ENCODE peak calls at places on chromosomes 2 and 18, in four cellular contexts. F is CD8-positive, alpha-beta T cell; V is AG20443; U is upper lobe of right lung. L is an unnamed sample.

GRCh38 chr2:27020337-27020948 is 12.3 kb upstream of the TMEM214 start:
- DNase-seq in F (no peak), V (no peak), U (no peak), L (no peak)

GRCh38 chr2:189072036-189072435 is 97.9 kb downstream of the COL3A1 start:
- DNase-seq in F (no peak), V (no peak), U (no peak), L (no peak)

GRCh38 chr2:86038291-86039081 is 67.2 kb downstream of the POLR1A start:
- DNase-seq in F (peak; percentile 91), V (peak; percentile 71), U (peak; percentile 33), L (peak; percentile 100)

GRCh38 chr2:27624943-27625342 is 3.9 kb downstream of the CCDC121 start:
- DNase-seq in F (no peak), V (no peak), U (no peak), L (no peak)

GRCh38 chr2:216017365-216017764 is 4.0 kb upstream of the MREG start:
- DNase-seq in F (peak; percentile 25), V (peak; percentile 25), U (no peak), L (peak; percentile 90)

GRCh38 chr2:235851841-235852527 is 316.2 kb downstream of the GBX2 start:
- DNase-seq in F (no peak), V (no peak), U (no peak), L (no peak)

GRCh38 chr2:56008661-56009411 is 85.3 kb upstream of the EFEMP1 start:
- DNase-seq in F (no peak), V (peak; percentile 90), U (no peak), L (peak; percentile 89)

GRCh38 chr18:35610089-35610488 is 28.5 kb downstream of the GALNT1 start:
- DNase-seq in F (no peak), V (no peak), U (no peak), L (no peak)

GRCh38 chr2:174697267-174697666 is 67.0 kb downstream of the CHRNA1 start:
- DNase-seq in F (peak; percentile 55), V (peak; percentile 86), U (no peak), L (peak; percentile 42)

L was measured in renal cortical epithelial cell.